ENCODE peak calls at places on chromosome 17, in seven cellular contexts. V, R, T, D, N, C and F are unnamed samples.

GRCh38 chr17:46212634-46213435 is 19.6 kb upstream of the KANSL1 start:
- DNase-seq in D (peak), T (no peak), R (peak), N (peak), C (peak), V (peak), F (peak)

GRCh38 chr17:63973247-63973646 is 529 bp upstream of the SCN4A start:
- DNase-seq in R (no peak), C (no peak), T (no peak), D (no peak), V (no peak), N (no peak), F (no peak)

GRCh38 chr17:2090804-2091534 is 36.1 kb downstream of the HIC1 start:
- DNase-seq in D (peak), V (peak), R (peak), N (no peak), T (peak), C (peak), F (peak)

GRCh38 chr17:61409301-61410099 is 9.9 kb downstream of the TBX2 start:
- DNase-seq in V (peak), R (peak), N (no peak), D (no peak), C (no peak), T (peak), F (peak)

GRCh38 chr17:68561319-68561718 is 39.8 kb downstream of the FAM20A start:
- DNase-seq in D (no peak), R (no peak), V (no peak), N (no peak), T (no peak), C (no peak), F (no peak)

GRCh38 chr17:45287526-45288264 is 25.8 kb upstream of the SPATA32 start:
- DNase-seq in V (no peak), D (no peak), C (no peak), T (no peak), R (no peak), N (no peak), F (no peak)

GRCh38 chr17:1868090-1868489 is 38.3 kb downstream of the RPA1 start:
- DNase-seq in T (no peak), C (no peak), R (no peak), N (no peak), D (no peak), V (no peak), F (no peak)

GRCh38 chr17:9414471-9414870 is 161.1 kb downstream of the STX8 start:
- DNase-seq in V (no peak), C (no peak), T (no peak), N (no peak), R (no peak), D (no peak), F (no peak)

GRCh38 chr17:52737071-52737470 is 578.6 kb upstream of the CA10 start:
- DNase-seq in C (no peak), N (no peak), D (no peak), R (no peak), T (no peak), V (no peak), F (no peak)

GRCh38 chr17:1347681-1348318 is 52.2 kb downstream of the YWHAE start:
- DNase-seq in C (no peak), T (peak), N (no peak), V (peak), D (no peak), R (peak), F (no peak)

GRCh38 chr17:73639926-73640325 is 4.3 kb downstream of the SDK2 start:
- DNase-seq in D (no peak), T (no peak), C (no peak), R (no peak), V (no peak), N (no peak), F (no peak)

GRCh38 chr17:18093616-18094408 is 6.1 kb downstream of the DRG2 start:
- DNase-seq in C (no peak), D (no peak), R (peak), N (no peak), V (no peak), T (peak), F (no peak)

GRCh38 chr17:66834919-66835454 is at the start of gene CACNG5:
- DNase-seq in V (peak), N (no peak), R (no peak), T (no peak), C (no peak), D (no peak), F (no peak)

GRCh38 chr17:7167832-7168231 is 11.3 kb downstream of the ASGR1 start:
- DNase-seq in V (no peak), N (no peak), T (no peak), D (peak), C (no peak), R (peak), F (no peak)

GRCh38 chr17:61806081-61806828 is 57.1 kb downstream of the BRIP1 start:
- DNase-seq in D (no peak), V (no peak), N (no peak), C (no peak), R (no peak), T (no peak), F (no peak)

GRCh38 chr17:59620518-59621259 is 994 bp downstream of the CLTC start:
- DNase-seq in C (no peak), V (peak), D (no peak), T (peak), R (peak), N (no peak), F (no peak)

GRCh38 chr17:45653616-45654015 is 130.5 kb upstream of the CRHR1 start:
- DNase-seq in T (no peak), R (no peak), N (no peak), V (no peak), D (no peak), C (no peak), F (no peak)

GRCh38 chr17:7823581-7824001 is 10.4 kb upstream of the KDM6B start:
- DNase-seq in T (no peak), R (no peak), D (no peak), N (no peak), C (no peak), V (no peak), F (no peak)

GRCh38 chr17:35345926-35346771 is 27.3 kb downstream of the SLFN11 start:
- DNase-seq in T (peak), D (peak), R (peak), V (peak), N (peak), C (no peak), F (peak)

GRCh38 chr17:22510504-22510903 is 818.2 kb downstream of the KCNJ18 start:
- DNase-seq in R (no peak), V (no peak), C (no peak), T (no peak), N (no peak), D (no peak), F (no peak)

GRCh38 chr17:22505660-22506059 is 813.3 kb downstream of the KCNJ18 start:
- DNase-seq in R (no peak), N (no peak), V (no peak), D (no peak), C (no peak), T (no peak), F (no peak)

GRCh38 chr17:22506231-22506630 is 813.9 kb downstream of the KCNJ18 start:
- DNase-seq in T (no peak), R (no peak), V (no peak), C (no peak), N (no peak), D (no peak), F (no peak)

GRCh38 chr17:22506861-22507260 is 814.5 kb downstream of the KCNJ18 start:
- DNase-seq in D (no peak), T (no peak), C (no peak), V (no peak), R (no peak), N (no peak), F (no peak)

GRCh38 chr17:22507823-22508222 is 815.5 kb downstream of the KCNJ18 start:
- DNase-seq in C (no peak), N (no peak), D (no peak), T (no peak), V (no peak), R (peak), F (no peak)
- TF ChIP-seq CTCF in C (no peak), N (no peak), D (no peak), T (no peak), V (no peak), R (no peak), F (no peak)

GRCh38 chr17:5555254-5555653 is 29.1 kb downstream of the NLRP1 start:
- DNase-seq in N (no peak), T (no peak), R (peak), D (peak), C (peak), V (no peak), F (no peak)
- TF ChIP-seq CTCF in N (no peak), T (no peak), R (no peak), D (no peak), C (no peak), V (no peak), F (no peak)

GRCh38 chr17:65638221-65638940 is 76.9 kb upstream of the AXIN2 start:
- DNase-seq in R (peak), T (no peak), V (no peak), C (no peak), D (no peak), N (no peak), F (peak)
- TF ChIP-seq CTCF in R (no peak), T (no peak), V (no peak), C (no peak), D (no peak), N (no peak), F (no peak)

DNA sequence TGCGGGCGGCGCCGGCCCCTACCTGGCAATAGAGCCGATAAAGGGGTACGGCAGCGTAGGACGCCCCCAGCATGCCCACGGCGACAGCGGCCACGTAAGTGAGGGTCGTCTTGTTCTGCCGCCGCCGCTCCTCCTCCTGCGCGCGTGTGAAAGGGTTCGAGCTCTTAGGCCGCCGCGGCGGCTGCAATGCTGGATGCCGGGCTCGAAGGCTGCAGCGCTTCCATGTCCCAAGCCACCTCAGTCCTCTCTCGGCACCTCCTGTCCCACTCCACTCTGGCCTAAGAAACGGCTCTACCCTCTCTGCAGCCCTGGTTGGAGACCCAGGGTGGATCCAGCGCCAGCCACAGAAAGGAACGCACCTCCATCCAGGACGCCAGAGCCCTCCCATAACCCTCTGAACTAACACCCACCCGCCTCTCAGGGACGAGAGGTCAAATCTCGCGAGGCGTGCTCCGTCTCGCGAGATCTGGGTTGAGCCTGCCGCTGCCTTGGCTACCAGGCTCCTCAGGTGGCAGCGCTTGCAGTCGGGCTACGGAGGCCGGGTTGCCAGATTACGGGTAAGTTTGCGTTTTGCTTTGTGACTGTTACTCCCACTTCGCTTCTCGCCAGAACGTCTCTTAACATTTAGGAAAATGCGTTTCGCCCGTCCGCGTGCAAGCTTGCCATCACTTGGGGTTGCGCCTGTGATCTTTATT is at the start of the genes COX11 and STXBP4:
- DNase-seq in D (peak), N (peak), T (peak), C (peak), R (peak), V (peak), F (peak)
- TF ChIP-seq CTCF in D (peak), N (peak), T (peak), C (peak), R (peak), V (no peak), F (no peak)

DNA sequence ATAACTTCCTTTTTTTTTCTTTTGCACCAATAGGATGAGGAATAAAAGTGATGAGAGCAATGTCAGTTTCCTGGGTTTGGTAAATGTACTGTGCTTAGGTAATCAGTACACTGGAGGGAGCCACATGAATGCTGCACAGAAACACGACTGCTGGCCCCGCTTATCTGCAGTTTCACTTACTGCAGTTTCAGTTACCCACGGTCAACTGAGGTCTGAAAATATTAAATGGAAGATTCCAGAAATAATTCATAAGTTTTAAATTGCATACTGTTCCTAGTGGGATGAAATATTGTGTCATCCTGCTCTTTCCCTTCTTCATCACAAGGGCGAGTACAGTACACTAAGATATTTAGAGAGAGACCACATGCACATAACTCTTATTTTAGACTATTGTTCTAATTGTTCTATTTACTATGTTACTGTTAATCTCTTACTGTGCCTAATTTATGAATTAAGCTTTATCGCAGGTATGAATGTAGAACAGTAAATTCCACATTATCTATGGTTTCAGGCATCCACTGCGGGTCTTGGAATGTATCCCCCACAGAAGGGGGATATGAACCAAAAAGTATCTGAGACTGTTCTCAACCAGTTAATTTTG is 6.4 kb upstream of the LGALS3BP start:
- DNase-seq in C (no peak), D (no peak), R (peak), N (no peak), T (no peak), V (no peak), F (no peak)
- TF ChIP-seq CTCF in C (no peak), D (peak), R (peak), N (no peak), T (peak), V (no peak), F (peak)

DNA sequence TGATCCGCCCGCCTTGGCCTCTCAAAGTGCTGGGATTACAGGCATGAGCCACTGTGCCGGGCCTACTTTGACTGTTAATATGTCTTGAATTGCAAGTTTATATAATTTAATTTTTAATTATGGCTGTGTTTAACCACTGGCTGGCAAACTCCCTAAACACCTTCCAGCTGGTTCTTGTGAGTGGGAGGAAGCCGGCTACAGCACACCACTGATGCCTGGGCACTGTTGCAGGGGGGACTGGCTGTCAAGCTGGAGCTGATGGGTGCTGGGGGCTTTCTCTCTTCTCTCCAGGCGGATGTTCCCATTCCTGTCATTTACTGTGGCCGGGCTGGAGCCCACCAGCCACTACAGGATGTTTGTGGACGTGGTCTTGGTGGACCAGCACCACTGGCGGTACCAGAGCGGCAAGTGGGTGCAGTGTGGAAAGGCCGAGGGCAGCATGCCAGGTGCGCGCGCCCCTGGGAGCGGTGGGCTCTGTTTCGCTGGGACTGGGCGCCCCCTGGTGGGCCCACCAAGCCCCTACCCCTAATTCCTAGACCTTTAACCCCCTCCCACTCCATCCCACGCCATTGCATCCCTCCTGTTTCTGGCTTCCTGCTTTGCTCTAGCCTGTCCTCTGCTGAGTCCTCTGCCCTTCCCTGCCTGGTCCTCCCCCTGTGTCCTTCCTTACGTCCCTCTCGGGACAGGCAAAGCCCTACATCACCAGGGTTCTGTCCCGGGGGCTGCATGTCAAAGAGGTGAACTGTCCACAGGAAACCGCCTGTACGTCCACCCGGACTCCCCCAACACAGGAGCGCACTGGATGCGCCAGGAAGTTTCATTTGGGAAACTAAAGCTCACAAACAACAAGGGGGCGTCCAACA is 9.5 kb downstream of the TBX21 start:
- DNase-seq in D (no peak), R (no peak), C (no peak), V (peak), T (no peak), N (no peak), F (no peak)
- TF ChIP-seq CTCF in D (peak), R (peak), C (peak), V (no peak), T (no peak), N (no peak), F (peak)

GRCh38 chr17:81517339-81518112 is 4.9 kb upstream of the ACTG1 start:
- DNase-seq in N (no peak), C (no peak), R (peak), V (no peak), T (peak), D (no peak), F (no peak)
- TF ChIP-seq CTCF in N (no peak), C (no peak), R (no peak), V (no peak), T (no peak), D (no peak), F (no peak)